ENCODE peak calls at places on chromosomes 4 and X, in eight cellular contexts. V is psoas muscle; C is PC-3; O is CD4-positive, alpha-beta T cell; P is fibroblast of mammary gland; S is cardiac fibroblast; D is pancreas; I is lower leg skin. U is an unnamed sample.

GRCh38 chr4:151955721-151956340 is 195.0 kb upstream of the GATB start:
- DNase-seq in O (no peak), P (peak), D (no peak), V (no peak), C (no peak), I (no peak), S (no peak), U (no peak)

GRCh38 chr4:79689735-79690134 is 281.7 kb upstream of the GK2 start:
- DNase-seq in O (no peak), P (no peak), C (no peak), I (no peak), V (no peak), S (no peak), D (no peak), U (no peak)

GRCh38 chrX:54043696-54044125 is 562 bp downstream of the PHF8 start:
- DNase-seq in I (peak), D (no peak), O (peak), V (no peak), S (peak), C (peak), P (peak), U (no peak)

GRCh38 chrX:51420610-51421009 is 75.8 kb downstream of the NUDT11 start:
- DNase-seq in I (no peak), P (peak), C (peak), O (peak), V (no peak), S (peak), D (peak), U (peak)

GRCh38 chr4:15238720-15239119 is 189.1 kb upstream of the C1QTNF7 start:
- DNase-seq in I (no peak), O (no peak), C (peak), D (no peak), S (peak), P (peak), V (no peak), U (peak)

GRCh38 chr4:87853108-87853507 is 20.3 kb downstream of the MEPE start:
- DNase-seq in O (no peak), D (no peak), S (peak), V (no peak), P (peak), C (peak), I (no peak), U (no peak)

GRCh38 chrX:146707781-146708180 is 101.8 kb upstream of the CXorf51B start:
- DNase-seq in P (no peak), D (no peak), O (no peak), S (no peak), V (no peak), C (no peak), I (no peak), U (no peak)

GRCh38 chr4:37837446-37837845 is 11.0 kb downstream of the PGM2 start:
- DNase-seq in I (no peak), P (peak), O (no peak), C (peak), S (peak), D (no peak), V (no peak), U (no peak)

GRCh38 chr4:17058506-17058905 is 160.1 kb upstream of the LDB2 start:
- DNase-seq in I (no peak), V (no peak), C (no peak), O (no peak), S (peak), P (peak), D (no peak), U (no peak)

GRCh38 chrX:53594354-53594753 is 92.2 kb downstream of the HUWE1 start:
- DNase-seq in O (no peak), D (no peak), P (peak), C (no peak), V (no peak), I (no peak), S (peak), U (no peak)

GRCh38 chrX:18674417-18674787 is 2.5 kb upstream of the RS1 start:
- DNase-seq in P (no peak), I (no peak), C (no peak), S (no peak), V (peak), O (peak), D (peak), U (peak)

GRCh38 chrX:18677140-18677834 is 5.4 kb upstream of the RS1 start:
- DNase-seq in C (no peak), O (no peak), I (no peak), V (no peak), D (no peak), S (no peak), P (no peak), U (no peak)

GRCh38 chrX:18676050-18676449 is 4.1 kb upstream of the RS1 start:
- DNase-seq in S (no peak), P (no peak), C (no peak), V (no peak), D (no peak), I (no peak), O (no peak), U (no peak)

GRCh38 chrX:18674788-18675735 is 3.2 kb upstream of the RS1 start:
- DNase-seq in C (peak), S (peak), V (peak), P (peak), I (peak), D (peak), O (peak), U (peak)

DNA sequence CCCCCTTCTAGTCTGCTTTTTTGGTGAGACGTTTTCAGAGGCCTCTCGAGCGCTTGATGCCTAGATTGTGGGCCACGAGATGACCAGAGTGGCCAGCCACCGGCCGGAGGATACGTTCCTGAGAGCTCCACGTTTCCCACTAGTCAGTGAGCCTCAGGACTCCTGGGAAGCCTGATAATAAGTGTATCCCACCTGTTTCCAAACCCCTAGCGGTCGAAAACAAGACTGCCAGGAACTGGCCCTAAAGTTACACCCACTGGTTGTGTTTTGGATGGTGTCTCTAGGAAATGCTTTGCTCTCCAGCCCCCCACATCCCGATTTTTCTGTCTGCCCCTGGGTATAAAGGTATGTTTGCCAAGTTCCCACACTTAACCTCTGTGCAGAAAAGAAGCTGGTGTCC is 4.6 kb upstream of the RS1 start:
- DNase-seq in P (peak), C (no peak), S (peak), I (no peak), O (no peak), V (no peak), D (peak), U (peak)
- TF ChIP-seq CTCF in P (peak), C (no peak), S (peak), I (no peak), O (no peak), V (no peak), D (no peak), U (peak)

GRCh38 chr4:54539500-54540029 is 118.2 kb upstream of the KIT start:
- DNase-seq in V (peak), D (peak), O (no peak), S (peak), I (no peak), C (no peak), P (peak), U (peak)
- TF ChIP-seq CTCF in V (no peak), D (no peak), O (no peak), S (no peak), I (no peak), C (no peak), P (no peak), U (peak)

DNA sequence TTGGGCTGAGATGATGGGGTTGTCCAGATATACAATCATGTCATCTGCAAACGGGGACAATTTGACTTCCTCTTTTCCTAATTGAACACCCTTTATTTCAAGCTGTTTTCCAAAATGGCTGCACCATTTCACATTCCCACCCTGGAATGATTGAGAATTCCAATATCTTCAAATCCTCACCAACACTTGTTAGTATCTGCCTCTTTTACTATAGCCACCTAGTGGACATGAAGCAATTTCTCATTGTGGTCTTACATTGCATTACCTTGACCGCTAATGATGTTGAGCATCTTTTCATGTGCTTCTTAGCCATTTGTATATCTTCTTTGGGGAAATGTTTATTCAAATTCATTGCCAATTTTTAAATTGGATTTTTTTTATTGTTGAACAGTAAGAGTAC is 364.8 kb downstream of the SMARCA1 start:
- DNase-seq in P (no peak), V (no peak), I (no peak), O (no peak), D (no peak), C (no peak), S (no peak), U (no peak)
- TF ChIP-seq CTCF in P (no peak), V (no peak), I (no peak), O (no peak), D (no peak), C (no peak), S (no peak), U (peak)

GRCh38 chr4:108637856-108638255 is 12.5 kb upstream of the OSTC start:
- DNase-seq in O (no peak), D (no peak), V (no peak), I (no peak), C (no peak), S (peak), P (peak), U (no peak)
- TF ChIP-seq CTCF in O (no peak), D (no peak), V (no peak), I (no peak), C (peak), S (peak), P (peak), U (no peak)

DNA sequence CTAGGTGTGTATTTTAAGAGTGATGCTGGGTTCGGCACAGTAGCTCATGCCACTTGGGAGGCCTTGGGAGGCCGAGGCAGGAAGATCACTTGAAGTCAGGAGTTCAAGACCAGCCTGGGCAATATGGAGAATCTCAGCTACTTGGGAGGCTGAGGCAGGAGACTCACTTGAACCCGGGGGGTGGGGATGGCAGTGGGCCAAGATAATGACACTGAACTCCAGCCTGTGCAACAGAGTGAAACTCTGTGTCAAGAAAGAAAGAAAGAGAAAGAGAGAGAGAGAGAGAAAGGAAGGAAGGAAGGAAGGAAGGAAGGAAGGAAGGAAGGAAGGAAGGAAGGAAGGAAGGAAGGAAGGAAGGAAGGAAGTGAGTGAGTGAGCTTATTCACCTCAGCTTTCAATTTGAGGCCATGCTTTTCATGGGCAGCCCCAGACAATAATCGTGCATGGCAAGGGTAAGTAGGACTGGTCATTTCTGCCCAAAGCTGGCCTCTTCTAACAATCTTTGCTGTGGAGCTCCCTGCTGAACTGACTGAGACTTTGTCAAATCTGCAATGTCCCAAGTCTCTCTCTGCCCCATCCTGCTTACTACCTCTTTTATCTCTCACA is 42.5 kb upstream of the ELF2 start:
- DNase-seq in S (no peak), O (no peak), I (no peak), C (no peak), V (no peak), P (no peak), D (no peak), U (no peak)
- TF ChIP-seq CTCF in S (no peak), O (no peak), I (no peak), C (no peak), V (no peak), P (no peak), D (no peak), U (no peak)

GRCh38 chr4:34720563-34720962 is 1523.8 kb downstream of the ARAP2 start:
- DNase-seq in P (peak), D (no peak), C (peak), S (peak), V (no peak), I (no peak), O (no peak), U (no peak)
- TF ChIP-seq CTCF in P (peak), D (no peak), C (peak), S (peak), V (peak), I (no peak), O (no peak), U (peak)

DNA sequence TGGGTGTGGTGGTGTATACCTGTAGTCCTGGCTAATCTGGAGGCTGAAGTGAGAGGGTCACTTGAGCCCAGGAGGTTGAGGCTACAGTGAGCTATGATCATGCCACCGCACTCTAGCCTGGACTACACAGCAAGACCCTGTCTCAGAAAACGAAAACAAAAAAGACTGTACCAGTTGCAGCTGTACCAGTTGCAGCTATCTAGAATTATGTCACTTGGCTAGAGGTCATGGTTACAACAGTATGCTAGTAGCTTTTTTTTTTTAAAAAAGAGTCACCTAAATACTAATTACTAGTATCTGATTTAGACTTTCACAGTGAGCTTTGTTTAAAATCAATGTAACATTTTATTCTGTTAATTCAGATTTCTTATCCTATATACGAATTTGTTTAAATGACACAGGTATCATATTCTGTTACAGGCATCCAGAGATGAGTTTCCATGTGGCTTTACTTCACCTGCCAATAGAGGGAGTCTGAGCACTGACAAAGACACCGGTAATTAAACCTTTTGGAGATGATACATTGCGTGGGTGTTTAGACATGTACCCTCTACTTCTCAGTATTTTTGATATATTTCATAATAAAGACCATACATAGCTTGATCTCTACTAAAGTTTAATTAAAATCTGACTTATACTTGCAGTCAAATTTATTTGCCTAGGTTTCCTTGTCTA is 100.2 kb upstream of the IL13RA1 start:
- DNase-seq in P (peak), O (no peak), C (peak), D (no peak), I (no peak), S (no peak), V (no peak), U (no peak)
- TF ChIP-seq CTCF in P (peak), O (no peak), C (peak), D (peak), I (no peak), S (peak), V (peak), U (peak)

GRCh38 chr4:108690738-108691137 is 40.3 kb downstream of the OSTC start:
- DNase-seq in V (no peak), I (no peak), D (no peak), O (no peak), P (peak), S (peak), C (no peak), U (no peak)
- TF ChIP-seq CTCF in V (no peak), I (no peak), D (no peak), O (no peak), P (no peak), S (no peak), C (no peak), U (no peak)

DNA sequence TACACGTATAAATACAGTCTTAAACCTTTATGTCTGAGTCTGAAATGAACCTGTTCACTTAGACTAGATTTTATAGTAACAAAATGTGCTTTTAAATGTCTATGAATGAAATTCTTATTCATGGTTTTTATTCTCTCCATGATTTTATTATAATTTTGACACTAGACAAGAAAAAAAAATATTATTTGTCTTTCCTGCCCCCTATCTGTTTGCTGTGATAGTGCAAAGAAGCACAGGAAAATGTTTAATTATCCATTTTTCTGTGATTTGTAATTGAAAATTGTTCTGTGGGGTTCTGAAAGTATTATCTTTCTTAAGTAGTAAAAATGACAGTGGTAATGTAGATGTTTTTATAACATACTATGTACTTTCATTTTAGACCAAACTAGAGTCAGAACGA is 52.0 kb downstream of the INTS6L start:
- DNase-seq in I (no peak), V (no peak), O (no peak), P (peak), S (peak), D (no peak), C (no peak), U (no peak)
- TF ChIP-seq CTCF in I (no peak), V (peak), O (peak), P (peak), S (peak), D (no peak), C (peak), U (peak)

GRCh38 chr4:2248821-2249261 is 6.9 kb upstream of the HAUS3 start:
- DNase-seq in P (no peak), I (peak), D (peak), V (peak), C (no peak), S (no peak), O (no peak), U (no peak)
- TF ChIP-seq CTCF in P (no peak), I (no peak), D (no peak), V (no peak), C (no peak), S (no peak), O (no peak), U (no peak)